ENCODE peak calls at places on chromosomes 1 and 21, in four cellular contexts. C, P, E and H are unnamed samples.

GRCh38 chr1:155983191-155984023 is 5.1 kb upstream of the ARHGEF2 start:
- DNase-seq in E (no peak), P (peak; percentile 94), C (peak; percentile 99), H (peak; percentile 90)

GRCh38 chr1:8165595-8166360 is 139.7 kb upstream of the ERRFI1 start:
- DNase-seq in E (no peak), P (no peak), C (no peak), H (no peak)

GRCh38 chr21:46425061-46425460 is 33.6 kb upstream of the DIP2A start:
- DNase-seq in P (peak; percentile 60), C (no peak), E (no peak), H (no peak)

GRCh38 chr1:77282187-77282865 is 507 bp downstream of the AK5 start:
- DNase-seq in P (peak; percentile 71), E (no peak), C (peak; percentile 46), H (peak; percentile 42)

GRCh38 chr21:19792004-19792403 is 1206.2 kb upstream of the NCAM2 start:
- DNase-seq in C (no peak), E (no peak), P (no peak), H (no peak)

GRCh38 chr1:9244501-9245229 is 10.1 kb downstream of the H6PD start:
- DNase-seq in E (peak; percentile 81), P (no peak), C (no peak), H (no peak)

GRCh38 chr1:125087691-125088090 is 3902.9 kb downstream of the SRGAP2C start:
- DNase-seq in C (no peak), P (peak; percentile 39), E (no peak), H (peak; percentile 25)

GRCh38 chr1:41350055-41350378 is 11.2 kb upstream of the FOXO6 start:
- DNase-seq in E (no peak), C (no peak), P (no peak), H (peak; percentile 13)

GRCh38 chr1:179742291-179742690 is 800 bp upstream of the FAM163A start:
- DNase-seq in C (no peak), P (no peak), E (no peak), H (no peak)

GRCh38 chr21:31570824-31571425 is 88.6 kb upstream of the SOD1 start:
- DNase-seq in P (no peak), E (no peak), C (no peak), H (no peak)

GRCh38 chr1:27522148-27522859 is 32.3 kb upstream of the WASF2 start:
- DNase-seq in P (no peak), C (no peak), E (no peak), H (peak; percentile 83)

GRCh38 chr1:182615468-182616129 is 11.4 kb upstream of the RGS16 start:
- DNase-seq in P (peak; percentile 84), E (no peak), C (peak; percentile 64), H (no peak)

GRCh38 chr1:34409689-34410229 is 233.1 kb downstream of the C1orf94 start:
- DNase-seq in C (no peak), E (no peak), P (no peak), H (no peak)

GRCh38 chr1:244836135-244836521 is 670 bp downstream of the COX20 start:
- DNase-seq in P (no peak), C (peak; percentile 37), E (no peak), H (no peak)

GRCh38 chr21:34687065-34687464 is 18.3 kb downstream of the CLIC6 start:
- DNase-seq in E (no peak), P (no peak), C (no peak), H (no peak)

GRCh38 chr1:246329900-246330299 is 177.2 kb downstream of the SMYD3 start:
- DNase-seq in P (no peak), E (no peak), C (no peak), H (no peak)

GRCh38 chr1:169106095-169106920 is at the start of gene ATP1B1:
- DNase-seq in C (peak; percentile 85), E (peak; percentile 91), P (peak; percentile 96), H (peak; percentile 83)

GRCh38 chr1:163980391-163980790 is 578.6 kb upstream of the PBX1 start:
- DNase-seq in E (no peak), P (no peak), C (no peak), H (no peak)

GRCh38 chr1:112296908-112297307 is 99.1 kb upstream of the CTTNBP2NL start:
- DNase-seq in C (no peak), E (no peak), P (no peak), H (no peak)

GRCh38 chr1:205505791-205506190 is 1.3 kb downstream of the CDK18 start:
- DNase-seq in C (peak; percentile 49), E (no peak), P (peak; percentile 90), H (peak; percentile 85)

GRCh38 chr1:242005866-242006565 is 7.1 kb upstream of the MAP1LC3C start:
- DNase-seq in P (no peak), C (peak; percentile 28), E (no peak), H (no peak)

GRCh38 chr21:17334478-17334877 is 178.4 kb upstream of the CXADR start:
- DNase-seq in C (no peak), P (no peak), E (no peak), H (no peak)

GRCh38 chr1:85142753-85143152 is 58.1 kb downstream of the SYDE2 start:
- DNase-seq in E (no peak), C (no peak), P (no peak), H (no peak)

GRCh38 chr1:18351735-18352134 is 129.0 kb upstream of the KLHDC7A start:
- DNase-seq in C (no peak), E (no peak), P (no peak), H (no peak)

GRCh38 chr1:237799762-237800474 is 90.8 kb downstream of the ZP4 start:
- DNase-seq in E (peak; percentile 90), C (peak; percentile 86), P (peak; percentile 74), H (peak; percentile 66)

GRCh38 chr1:62386351-62387121 is 50.3 kb upstream of the USP1 start:
- DNase-seq in E (no peak), C (no peak), P (no peak), H (no peak)

GRCh38 chr1:112510340-112510739 is 1.6 kb downstream of the WNT2B start:
- DNase-seq in E (no peak), C (no peak), P (no peak), H (no peak)

GRCh38 chr1:10814954-10815862 is 18.8 kb upstream of the CASZ1 start:
- DNase-seq in P (peak; percentile 33), E (peak; percentile 49), C (no peak), H (no peak)

GRCh38 chr1:75791022-75791421 is 5.0 kb downstream of the RABGGTB start:
- DNase-seq in C (no peak), E (no peak), P (no peak), H (no peak)

GRCh38 chr21:27793901-27794300 is 827.0 kb upstream of the ADAMTS5 start:
- DNase-seq in C (no peak), P (no peak), E (no peak), H (no peak)

GRCh38 chr1:95730986-95731385 is 497.0 kb downstream of the RWDD3 start:
- DNase-seq in P (no peak), E (no peak), C (no peak), H (peak; percentile 67)

GRCh38 chr21:18810136-18810535 is 406.6 kb upstream of the TMPRSS15 start:
- DNase-seq in C (no peak), P (no peak), E (no peak), H (no peak)

GRCh38 chr1:199811163-199811562 is 216.3 kb upstream of the NR5A2 start:
- DNase-seq in P (no peak), E (no peak), C (no peak), H (no peak)

GRCh38 chr21:45304945-45305344 is 17.2 kb upstream of the POFUT2 start:
- DNase-seq in C (no peak), P (peak; percentile 61), E (no peak), H (peak; percentile 36)

GRCh38 chr1:44723496-44724407 is 7.2 kb downstream of the RNU5D-1 start:
- DNase-seq in P (no peak), E (no peak), C (no peak), H (no peak)

GRCh38 chr1:79966438-79966837 is 959.9 kb upstream of the ADGRL4 start:
- DNase-seq in P (no peak), E (no peak), C (no peak), H (no peak)

GRCh38 chr1:236016782-236017400 is 48.0 kb downstream of the NID1 start:
- DNase-seq in E (no peak), P (no peak), C (no peak), H (no peak)

GRCh38 chr1:150808851-150809250 is 791 bp upstream of the CTSK start:
- DNase-seq in C (no peak), P (no peak), E (no peak), H (no peak)

GRCh38 chr1:150807257-150807637 is 813 bp downstream of the CTSK start:
- DNase-seq in P (no peak), E (no peak), C (no peak), H (no peak)

GRCh38 chr1:150805899-150806298 is 2.2 kb downstream of the CTSK start:
- DNase-seq in E (no peak), P (no peak), C (no peak), H (no peak)

GRCh38 chr1:150808134-150808533 is at the start of gene CTSK:
- DNase-seq in E (no peak), P (no peak), C (no peak), H (no peak)

DNA sequence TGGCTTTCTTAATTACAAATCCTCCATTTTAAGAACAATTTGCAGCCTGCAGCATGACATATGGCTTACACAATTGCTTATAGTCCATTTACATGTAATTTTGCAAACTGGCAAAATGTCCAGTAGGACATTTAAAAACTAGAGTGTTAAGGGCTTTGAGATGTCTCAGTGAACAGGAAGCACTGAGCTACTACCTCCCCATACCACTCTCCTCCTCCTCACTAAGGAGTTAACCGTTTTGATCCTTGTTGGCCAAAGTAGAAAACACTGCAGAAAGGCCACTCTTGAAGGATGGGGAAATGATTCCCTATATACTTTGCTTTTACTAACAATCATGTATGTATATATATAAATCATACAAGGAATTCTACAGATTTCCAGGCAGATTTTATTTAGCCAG is 386 bp downstream of the CTSK start:
- DNase-seq in P (no peak), E (no peak), C (no peak), H (no peak)
- H3K9me3 ChIP-seq in P (no peaks in the 10 kb centered on the region), E (no peaks in the 10 kb centered on the region), C (no peaks in the 10 kb centered on the region), H (no peaks in the 10 kb centered on the region)

GRCh38 chr1:152960452-152961044 is 9.9 kb upstream of the SPRR4 start:
- DNase-seq in E (no peak), P (no peak), C (no peak), H (no peak)
- H3K9me3 ChIP-seq in E (no peaks in the 10 kb centered on the region), P (no peaks in the 10 kb centered on the region), C (no peaks in the 10 kb centered on the region), H (no peaks in the 10 kb centered on the region)

GRCh38 chr1:50861742-50862141 is 98.3 kb downstream of the FAF1 start:
- DNase-seq in C (no peak), P (no peak), E (no peak), H (no peak)
- H3K9me3 ChIP-seq in C (peaks cover 38% of the 10 kb centered on the region), P (peaks cover 3% of the 10 kb centered on the region), E (peaks cover 8% of the 10 kb centered on the region), H (no peaks in the 10 kb centered on the region)

GRCh38 chr1:225451340-225451739 is 23.5 kb upstream of the LBR start:
- DNase-seq in E (no peak), P (peak; percentile 22), C (no peak), H (no peak)
- H3K9me3 ChIP-seq in E (no peaks in the 10 kb centered on the region), P (no peaks in the 10 kb centered on the region), C (no peaks in the 10 kb centered on the region), H (no peaks in the 10 kb centered on the region)